ENCODE peak calls at places on chromosomes 4 and X, in nine cellular contexts. J is astrocyte; Z is ovary; I is body of pancreas; G is fibroblast of mammary gland; C is cardiac muscle cell; A is psoas muscle; O is thyroid gland; T is CD8-positive, alpha-beta memory T cell. H is an unnamed sample.
A peak's percentile ranks its signal among the peaks of the same experiment; 100 is the strongest.

GRCh38 chrX:153861733-153862300 is 24.2 kb downstream of the L1CAM start:
- DNase-seq in J (no peak), Z (no peak), I (no peak), G (no peak), C (no peak), A (no peak), O (no peak), T (no peak), H (no peak)

GRCh38 chr4:4254179-4254578 is 6.2 kb upstream of the TMEM128 start:
- DNase-seq in J (no peak), Z (no peak), I (no peak), G (no peak), C (no peak), A (no peak), O (no peak), T (no peak), H (no peak)

GRCh38 chrX:45781901-45782553 is 581.4 kb upstream of the DIPK2B start:
- DNase-seq in J (peak; percentile 51), Z (no peak), I (no peak), G (peak; percentile 86), C (peak; percentile 69), A (no peak), O (no peak), T (no peak), H (no peak)

GRCh38 chrX:141936080-141936479 is 32.4 kb downstream of the MAGEC1 start:
- DNase-seq in J (no peak), Z (no peak), I (no peak), G (no peak), C (peak; percentile 0), A (no peak), O (no peak), T (no peak), H (no peak)

GRCh38 chr4:85555210-85555609 is 80.3 kb downstream of the ARHGAP24 start:
- DNase-seq in J (no peak), Z (no peak), I (no peak), G (peak; percentile 61), C (no peak), A (no peak), O (no peak), T (no peak), H (no peak)

GRCh38 chr4:160038560-160038959 is 935.7 kb downstream of the RAPGEF2 start:
- DNase-seq in J (peak; percentile 3), Z (no peak), I (no peak), G (no peak), C (no peak), A (no peak), O (no peak), T (no peak), H (no peak)

GRCh38 chrX:108304210-108304609 is 134.0 kb downstream of the COL4A6 start:
- DNase-seq in J (peak; percentile 4), Z (no peak), I (no peak), G (peak; percentile 18), C (peak; percentile 52), A (no peak), O (no peak), T (no peak), H (no peak)

GRCh38 chr4:67052981-67053380 is 492.3 kb downstream of the CENPC start:
- DNase-seq in J (no peak), Z (no peak), I (no peak), G (no peak), C (no peak), A (no peak), O (no peak), T (no peak), H (no peak)

GRCh38 chr4:87506974-87507701 is 22.0 kb downstream of the SPARCL1 start:
- DNase-seq in J (peak; percentile 95), Z (no peak), I (no peak), G (peak; percentile 92), C (peak; percentile 87), A (no peak), O (no peak), T (no peak), H (no peak)

GRCh38 chr4:76449824-76450223 is 14.8 kb downstream of the SHROOM3 start:
- DNase-seq in J (peak; percentile 42), Z (no peak), I (peak; percentile 25), G (no peak), C (peak; percentile 80), A (no peak), O (no peak), T (no peak), H (no peak)

GRCh38 chrX:21708116-21708515 is 49.8 kb downstream of the SMPX start:
- DNase-seq in J (no peak), Z (no peak), I (no peak), G (no peak), C (peak; percentile 2), A (no peak), O (no peak), T (no peak), H (no peak)

GRCh38 chrX:150570512-150570911 is 2.1 kb downstream of the MTM1 start:
- DNase-seq in J (no peak), Z (no peak), I (no peak), G (no peak), C (peak; percentile 13), A (no peak), O (no peak), T (no peak), H (no peak)

GRCh38 chr4:81466841-81467671 is 4.7 kb downstream of the RASGEF1B start:
- DNase-seq in J (peak; percentile 26), Z (peak; percentile 75), I (peak; percentile 79), G (peak; percentile 68), C (peak; percentile 84), A (no peak), O (peak; percentile 55), T (peak; percentile 65), H (peak; percentile 39)

GRCh38 chr4:155025762-155026457 is 182.5 kb upstream of the NPY2R start:
- DNase-seq in J (peak; percentile 7), Z (no peak), I (peak; percentile 78), G (peak; percentile 25), C (peak; percentile 81), A (no peak), O (peak; percentile 49), T (no peak), H (no peak)

GRCh38 chrX:41779058-41779564 is 55.1 kb downstream of the GPR82 start:
- DNase-seq in J (peak; percentile 71), Z (no peak), I (no peak), G (peak; percentile 83), C (peak; percentile 30), A (no peak), O (no peak), T (no peak), H (peak; percentile 17)

GRCh38 chr4:76687730-76688441 is 210.1 kb downstream of the SOWAHB start:
- DNase-seq in J (peak; percentile 26), Z (no peak), I (no peak), G (no peak), C (no peak), A (no peak), O (no peak), T (no peak), H (no peak)

DNA sequence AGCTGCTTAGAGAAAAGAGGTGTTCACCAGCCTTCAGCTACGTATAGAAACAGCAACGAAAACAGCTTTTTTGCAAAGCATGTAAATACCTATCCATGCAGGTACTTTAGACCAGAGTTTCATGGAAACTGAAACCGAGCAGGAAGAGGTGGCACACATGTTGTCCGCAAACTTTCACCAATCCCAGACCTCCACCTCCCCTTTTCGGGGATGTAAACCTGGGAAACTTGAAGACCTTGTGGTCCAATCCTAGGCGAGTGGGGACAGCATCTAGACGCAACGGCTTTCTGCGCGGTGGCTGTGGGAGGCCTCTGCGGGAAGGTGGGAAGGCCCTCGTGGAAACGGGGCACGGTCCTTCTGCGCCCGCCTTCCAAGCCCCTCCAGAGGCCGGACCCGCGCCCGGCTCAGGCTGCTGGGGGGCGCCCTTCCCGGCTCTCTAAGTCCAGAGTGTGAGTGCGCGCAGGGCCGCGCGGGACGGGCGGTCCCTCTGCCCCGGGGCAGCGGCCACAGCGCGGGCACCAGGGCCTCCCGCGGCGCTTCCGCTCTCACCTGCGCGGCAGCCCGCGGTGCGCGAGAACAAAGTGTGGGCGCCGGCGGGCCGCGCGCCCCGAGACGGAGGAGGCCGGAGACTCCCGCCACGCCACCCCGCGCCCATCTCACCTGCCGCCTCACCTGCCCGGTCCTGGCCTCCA is 831 bp upstream of the SHROOM2 start:
- DNase-seq in J (no peak), Z (no peak), I (no peak), G (no peak), C (no peak), A (no peak), O (no peak), T (no peak), H (no peak)
- H3K4me3 ChIP-seq in J (peak overlapping the region; percentile 5), Z (peak overlapping the region; percentile 38), I (no peak overlapping the region), G (no peak overlapping the region), C (peak overlapping the region; percentile 89), A (peak overlapping the region; percentile 60), O (peak overlapping the region; percentile 37), T (no peak overlapping the region), H (no peak overlapping the region)

GRCh38 chrX:9279271-9279596 is 185.6 kb upstream of the TBL1X start:
- DNase-seq in J (no peak), Z (no peak), I (no peak), G (peak; percentile 37), C (peak; percentile 45), A (no peak), O (no peak), T (no peak), H (no peak)

GRCh38 chrX:9273744-9274143 is 191.1 kb upstream of the TBL1X start:
- DNase-seq in J (no peak), Z (no peak), I (no peak), G (no peak), C (no peak), A (no peak), O (no peak), T (no peak), H (no peak)

GRCh38 chrX:9282325-9282724 is 182.5 kb upstream of the TBL1X start:
- DNase-seq in J (no peak), Z (no peak), I (peak; percentile 2), G (no peak), C (peak; percentile 14), A (no peak), O (no peak), T (no peak), H (no peak)

GRCh38 chrX:9278475-9279270 is 186.2 kb upstream of the TBL1X start:
- DNase-seq in J (no peak), Z (no peak), I (no peak), G (peak; percentile 26), C (peak; percentile 10), A (no peak), O (no peak), T (no peak), H (no peak)
- H3K4me3 ChIP-seq in J (no peak overlapping the region), Z (peak overlapping the region; percentile 17), I (no peak overlapping the region), G (no peak overlapping the region), C (no peak overlapping the region), A (no peak overlapping the region), O (no peak overlapping the region), T (no peak overlapping the region), H (no peak overlapping the region)

DNA sequence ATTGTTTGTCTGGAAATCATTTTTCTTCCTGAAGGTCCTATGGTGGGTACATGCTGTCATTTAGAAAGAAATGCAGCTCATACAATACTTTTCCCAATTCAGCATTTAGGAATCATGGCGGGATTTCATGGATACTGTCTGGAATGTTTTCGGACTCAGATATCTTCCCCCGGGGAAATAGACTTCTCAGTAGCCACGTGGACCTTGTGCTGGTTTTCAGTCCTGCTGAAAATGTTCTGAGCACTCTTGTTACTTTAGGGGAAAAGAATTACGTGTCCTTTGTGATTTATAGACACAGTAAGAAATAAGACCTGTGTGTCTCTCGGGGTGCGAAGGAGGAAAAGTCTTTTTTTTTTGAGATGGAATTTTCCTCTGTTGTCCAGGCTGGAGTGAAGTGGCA is 3.8 kb downstream of the CD99 start:
- DNase-seq in J (no peak), Z (no peak), I (no peak), G (peak; percentile 63), C (no peak), A (no peak), O (no peak), T (no peak), H (no peak)
- H3K4me3 ChIP-seq in J (no peak overlapping the region), Z (no peak overlapping the region), I (no peak overlapping the region), G (no peak overlapping the region), C (no peak overlapping the region), A (no peak overlapping the region), O (no peak overlapping the region), T (peak overlapping the region; percentile 80), H (peak overlapping the region; percentile 89)

GRCh38 chr4:8201341-8201781 is 2.3 kb downstream of the SH3TC1 start:
- DNase-seq in J (no peak), Z (no peak), I (no peak), G (no peak), C (peak; percentile 51), A (no peak), O (no peak), T (no peak), H (no peak)
- H3K4me3 ChIP-seq in J (no peak overlapping the region), Z (no peak overlapping the region), I (no peak overlapping the region), G (no peak overlapping the region), C (no peak overlapping the region), A (peak overlapping the region; percentile 63), O (peak overlapping the region; percentile 33), T (peak overlapping the region; percentile 89), H (no peak overlapping the region)

H was measured in HFF-Myc.